ENCODE peak calls at places on chromosomes 13 and 19, in ten cellular contexts. One of them, this sample, is unnamed.
A peak's percentile ranks its signal among the peaks of the same experiment; 100 is the strongest.

GRCh38 chr13:35818577-35819165 is 312.5 kb downstream of the DCLK1 start:
- DNase-seq in stromal cell of bone marrow: peak; percentile 22
- DNase-seq in WTC11: no peak
- DNase-seq in T-helper 1 cell: no peak
- DNase-seq in AG08395: peak; percentile 65
- DNase-seq in activated CD8-positive, alpha-beta memory T cell treated with anti-CD3 and anti-CD28 coated beads for 4 hours: no peak
- DNase-seq in spleen: no peak
- DNase-seq in GM03348: peak; percentile 57
- DNase-seq in iPS DF 6.9: no peak
- DNase-seq in stimulated activated CD4-positive, alpha-beta T cell treated with anti-CD3 and anti-CD28 coated beads, Interleukin-15, amount 100 ng/mL, for 1 hour: no peak
- DNase-seq in this sample: peak; percentile 12

GRCh38 chr13:60402022-60402421 is 5.0 kb downstream of the TDRD3 start:
- DNase-seq in stromal cell of bone marrow: no peak
- DNase-seq in WTC11: no peak
- DNase-seq in T-helper 1 cell: no peak
- DNase-seq in AG08395: no peak
- DNase-seq in activated CD8-positive, alpha-beta memory T cell treated with anti-CD3 and anti-CD28 coated beads for 4 hours: no peak
- DNase-seq in spleen: no peak
- DNase-seq in GM03348: no peak
- DNase-seq in iPS DF 6.9: no peak
- DNase-seq in stimulated activated CD4-positive, alpha-beta T cell treated with anti-CD3 and anti-CD28 coated beads, Interleukin-15, amount 100 ng/mL, for 1 hour: no peak
- DNase-seq in this sample: no peak

GRCh38 chr19:3202346-3202745 is 16.6 kb downstream of the NCLN start:
- DNase-seq in stromal cell of bone marrow: no peak
- DNase-seq in WTC11: no peak
- DNase-seq in T-helper 1 cell: no peak
- DNase-seq in AG08395: no peak
- DNase-seq in activated CD8-positive, alpha-beta memory T cell treated with anti-CD3 and anti-CD28 coated beads for 4 hours: no peak
- DNase-seq in spleen: no peak
- DNase-seq in GM03348: no peak
- DNase-seq in iPS DF 6.9: no peak
- DNase-seq in stimulated activated CD4-positive, alpha-beta T cell treated with anti-CD3 and anti-CD28 coated beads, Interleukin-15, amount 100 ng/mL, for 1 hour: no peak
- DNase-seq in this sample: no peak

GRCh38 chr13:74794147-74794546 is 659.9 kb upstream of the KLF12 start:
- DNase-seq in stromal cell of bone marrow: no peak
- DNase-seq in WTC11: no peak
- DNase-seq in T-helper 1 cell: no peak
- DNase-seq in AG08395: no peak
- DNase-seq in activated CD8-positive, alpha-beta memory T cell treated with anti-CD3 and anti-CD28 coated beads for 4 hours: no peak
- DNase-seq in spleen: no peak
- DNase-seq in GM03348: no peak
- DNase-seq in iPS DF 6.9: no peak
- DNase-seq in stimulated activated CD4-positive, alpha-beta T cell treated with anti-CD3 and anti-CD28 coated beads, Interleukin-15, amount 100 ng/mL, for 1 hour: no peak
- DNase-seq in this sample: no peak

GRCh38 chr19:862529-863304 is 3.3 kb downstream of the CFD start:
- DNase-seq in stromal cell of bone marrow: no peak
- DNase-seq in WTC11: peak; percentile 94
- DNase-seq in T-helper 1 cell: peak; percentile 75
- DNase-seq in AG08395: peak; percentile 45
- DNase-seq in activated CD8-positive, alpha-beta memory T cell treated with anti-CD3 and anti-CD28 coated beads for 4 hours: peak; percentile 45
- DNase-seq in spleen: peak; percentile 92
- DNase-seq in GM03348: peak; percentile 54
- DNase-seq in iPS DF 6.9: peak; percentile 52
- DNase-seq in stimulated activated CD4-positive, alpha-beta T cell treated with anti-CD3 and anti-CD28 coated beads, Interleukin-15, amount 100 ng/mL, for 1 hour: peak; percentile 67
- DNase-seq in this sample: peak; percentile 60

GRCh38 chr19:13986348-13986904 is 19.7 kb downstream of the RFX1 start:
- DNase-seq in stromal cell of bone marrow: no peak
- DNase-seq in WTC11: peak; percentile 83
- DNase-seq in T-helper 1 cell: peak; percentile 98
- DNase-seq in AG08395: peak; percentile 98
- DNase-seq in activated CD8-positive, alpha-beta memory T cell treated with anti-CD3 and anti-CD28 coated beads for 4 hours: peak; percentile 97
- DNase-seq in spleen: peak; percentile 99
- DNase-seq in GM03348: peak; percentile 97
- DNase-seq in iPS DF 6.9: peak; percentile 64
- DNase-seq in stimulated activated CD4-positive, alpha-beta T cell treated with anti-CD3 and anti-CD28 coated beads, Interleukin-15, amount 100 ng/mL, for 1 hour: peak; percentile 97
- DNase-seq in this sample: peak; percentile 77

GRCh38 chr13:42388326-42388725 is 116.4 kb downstream of the AKAP11 start:
- DNase-seq in stromal cell of bone marrow: no peak
- DNase-seq in WTC11: no peak
- DNase-seq in T-helper 1 cell: no peak
- DNase-seq in AG08395: no peak
- DNase-seq in activated CD8-positive, alpha-beta memory T cell treated with anti-CD3 and anti-CD28 coated beads for 4 hours: no peak
- DNase-seq in spleen: no peak
- DNase-seq in GM03348: no peak
- DNase-seq in iPS DF 6.9: no peak
- DNase-seq in stimulated activated CD4-positive, alpha-beta T cell treated with anti-CD3 and anti-CD28 coated beads, Interleukin-15, amount 100 ng/mL, for 1 hour: no peak
- DNase-seq in this sample: no peak

GRCh38 chr19:35303357-35303915 is 11.5 kb downstream of the MAG start:
- DNase-seq in stromal cell of bone marrow: no peak
- DNase-seq in WTC11: no peak
- DNase-seq in T-helper 1 cell: no peak
- DNase-seq in AG08395: no peak
- DNase-seq in activated CD8-positive, alpha-beta memory T cell treated with anti-CD3 and anti-CD28 coated beads for 4 hours: no peak
- DNase-seq in spleen: no peak
- DNase-seq in GM03348: no peak
- DNase-seq in iPS DF 6.9: no peak
- DNase-seq in stimulated activated CD4-positive, alpha-beta T cell treated with anti-CD3 and anti-CD28 coated beads, Interleukin-15, amount 100 ng/mL, for 1 hour: no peak
- DNase-seq in this sample: no peak

GRCh38 chr19:13022859-13023636 is 27.8 kb downstream of the NFIX start:
- DNase-seq in stromal cell of bone marrow: peak; percentile 95
- DNase-seq in WTC11: peak; percentile 61
- DNase-seq in T-helper 1 cell: no peak
- DNase-seq in AG08395: peak; percentile 90
- DNase-seq in activated CD8-positive, alpha-beta memory T cell treated with anti-CD3 and anti-CD28 coated beads for 4 hours: no peak
- DNase-seq in spleen: no peak
- DNase-seq in GM03348: peak; percentile 92
- DNase-seq in iPS DF 6.9: no peak
- DNase-seq in stimulated activated CD4-positive, alpha-beta T cell treated with anti-CD3 and anti-CD28 coated beads, Interleukin-15, amount 100 ng/mL, for 1 hour: no peak
- DNase-seq in this sample: peak; percentile 45

GRCh38 chr13:45327253-45327954 is 13.6 kb downstream of the TPT1 start:
- DNase-seq in stromal cell of bone marrow: no peak
- DNase-seq in WTC11: no peak
- DNase-seq in T-helper 1 cell: no peak
- DNase-seq in AG08395: no peak
- DNase-seq in activated CD8-positive, alpha-beta memory T cell treated with anti-CD3 and anti-CD28 coated beads for 4 hours: no peak
- DNase-seq in spleen: no peak
- DNase-seq in GM03348: no peak
- DNase-seq in iPS DF 6.9: no peak
- DNase-seq in stimulated activated CD4-positive, alpha-beta T cell treated with anti-CD3 and anti-CD28 coated beads, Interleukin-15, amount 100 ng/mL, for 1 hour: no peak
- DNase-seq in this sample: no peak